ENCODE peak calls at places on chromosomes 2 and 18, in eight cellular contexts. One of them, this sample, is unnamed.

GRCh38 chr2:180871649-180872048 is 108.8 kb upstream of the UBE2E3 start:
- DNase-seq in lower lobe of right lung: no peak
- DNase-seq in psoas muscle: no peak
- DNase-seq in heart right ventricle: no peak
- DNase-seq in neural progenitor cell: no peak
- DNase-seq in GM12878: no peak
- DNase-seq in left lung: no peak
- DNase-seq in tibial nerve: no peak
- DNase-seq in this sample: no peak

GRCh38 chr2:192655916-192656315 is 461.2 kb upstream of the TMEFF2 start:
- DNase-seq in lower lobe of right lung: no peak
- DNase-seq in psoas muscle: no peak
- DNase-seq in heart right ventricle: no peak
- DNase-seq in neural progenitor cell: no peak
- DNase-seq in GM12878: no peak
- DNase-seq in left lung: no peak
- DNase-seq in tibial nerve: no peak
- DNase-seq in this sample: no peak

GRCh38 chr2:242098445-242099128 is 229.1 kb downstream of the RTP5 start:
- DNase-seq in lower lobe of right lung: no peak
- DNase-seq in psoas muscle: no peak
- DNase-seq in heart right ventricle: no peak
- DNase-seq in neural progenitor cell: no peak
- DNase-seq in GM12878: peak; percentile 40
- DNase-seq in left lung: no peak
- DNase-seq in tibial nerve: no peak
- DNase-seq in this sample: no peak

GRCh38 chr2:197184959-197185586 is 125.5 kb downstream of the ANKRD44 start:
- DNase-seq in lower lobe of right lung: peak; percentile 65
- DNase-seq in psoas muscle: peak; percentile 83
- DNase-seq in heart right ventricle: peak; percentile 87
- DNase-seq in neural progenitor cell: peak; percentile 81
- DNase-seq in GM12878: no peak
- DNase-seq in left lung: peak; percentile 58
- DNase-seq in tibial nerve: no peak
- DNase-seq in this sample: no peak

GRCh38 chr2:220302756-220303155 is 675.3 kb downstream of the SLC4A3 start:
- DNase-seq in lower lobe of right lung: no peak
- DNase-seq in psoas muscle: no peak
- DNase-seq in heart right ventricle: no peak
- DNase-seq in neural progenitor cell: no peak
- DNase-seq in GM12878: no peak
- DNase-seq in left lung: no peak
- DNase-seq in tibial nerve: no peak
- DNase-seq in this sample: no peak

GRCh38 chr2:205543937-205544702 is 138.2 kb upstream of the NRP2 start:
- DNase-seq in lower lobe of right lung: no peak
- DNase-seq in psoas muscle: no peak
- DNase-seq in heart right ventricle: no peak
- DNase-seq in neural progenitor cell: no peak
- DNase-seq in GM12878: no peak
- DNase-seq in left lung: no peak
- DNase-seq in tibial nerve: no peak
- DNase-seq in this sample: no peak

GRCh38 chr2:199261221-199261620 is 196.5 kb downstream of the SATB2 start:
- DNase-seq in lower lobe of right lung: no peak
- DNase-seq in psoas muscle: no peak
- DNase-seq in heart right ventricle: no peak
- DNase-seq in neural progenitor cell: peak; percentile 3
- DNase-seq in GM12878: no peak
- DNase-seq in left lung: no peak
- DNase-seq in tibial nerve: no peak
- DNase-seq in this sample: no peak

GRCh38 chr18:48546411-48546810 is 7.6 kb downstream of the CTIF start:
- DNase-seq in lower lobe of right lung: no peak
- DNase-seq in psoas muscle: no peak
- DNase-seq in heart right ventricle: no peak
- DNase-seq in neural progenitor cell: peak; percentile 48
- DNase-seq in GM12878: no peak
- DNase-seq in left lung: no peak
- DNase-seq in tibial nerve: no peak
- DNase-seq in this sample: no peak

GRCh38 chr2:15146960-15147359 is 414.2 kb downstream of the NBAS start:
- DNase-seq in lower lobe of right lung: no peak
- DNase-seq in psoas muscle: no peak
- DNase-seq in heart right ventricle: no peak
- DNase-seq in neural progenitor cell: no peak
- DNase-seq in GM12878: no peak
- DNase-seq in left lung: no peak
- DNase-seq in tibial nerve: no peak
- DNase-seq in this sample: no peak

GRCh38 chr2:208335-208734 is 55.5 kb downstream of the SH3YL1 start:
- DNase-seq in lower lobe of right lung: no peak
- DNase-seq in psoas muscle: no peak
- DNase-seq in heart right ventricle: no peak
- DNase-seq in neural progenitor cell: no peak
- DNase-seq in GM12878: no peak
- DNase-seq in left lung: no peak
- DNase-seq in tibial nerve: no peak
- DNase-seq in this sample: no peak

GRCh38 chr2:20145497-20146193 is 79.3 kb downstream of the SDC1 start:
- DNase-seq in lower lobe of right lung: no peak
- DNase-seq in psoas muscle: no peak
- DNase-seq in heart right ventricle: no peak
- DNase-seq in neural progenitor cell: no peak
- DNase-seq in GM12878: peak; percentile 68
- DNase-seq in left lung: no peak
- DNase-seq in tibial nerve: no peak
- DNase-seq in this sample: peak; percentile 49

GRCh38 chr18:48841381-48842258 is 109.1 kb downstream of the SMAD7 start:
- DNase-seq in lower lobe of right lung: peak; percentile 88
- DNase-seq in psoas muscle: peak; percentile 53
- DNase-seq in heart right ventricle: peak; percentile 58
- DNase-seq in neural progenitor cell: no peak
- DNase-seq in GM12878: no peak
- DNase-seq in left lung: peak; percentile 87
- DNase-seq in tibial nerve: no peak
- DNase-seq in this sample: no peak

GRCh38 chr2:156132941-156133340 is 199.6 kb downstream of the NR4A2 start:
- DNase-seq in lower lobe of right lung: no peak
- DNase-seq in psoas muscle: no peak
- DNase-seq in heart right ventricle: no peak
- DNase-seq in neural progenitor cell: no peak
- DNase-seq in GM12878: no peak
- DNase-seq in left lung: no peak
- DNase-seq in tibial nerve: no peak
- DNase-seq in this sample: no peak

GRCh38 chr2:192004188-192004963 is 157.5 kb upstream of the CAVIN2 start:
- DNase-seq in lower lobe of right lung: no peak
- DNase-seq in psoas muscle: no peak
- DNase-seq in heart right ventricle: no peak
- DNase-seq in neural progenitor cell: no peak
- DNase-seq in GM12878: peak; percentile 40
- DNase-seq in left lung: no peak
- DNase-seq in tibial nerve: no peak
- DNase-seq in this sample: no peak

GRCh38 chr2:196854629-196855028 is 45.5 kb upstream of the C2orf66 start:
- DNase-seq in lower lobe of right lung: no peak
- DNase-seq in psoas muscle: no peak
- DNase-seq in heart right ventricle: no peak
- DNase-seq in neural progenitor cell: no peak
- DNase-seq in GM12878: no peak
- DNase-seq in left lung: no peak
- DNase-seq in tibial nerve: no peak
- DNase-seq in this sample: no peak

GRCh38 chr2:120686511-120687168 is 49.0 kb upstream of the GLI2 start:
- DNase-seq in lower lobe of right lung: no peak
- DNase-seq in psoas muscle: no peak
- DNase-seq in heart right ventricle: no peak
- DNase-seq in neural progenitor cell: no peak
- DNase-seq in GM12878: no peak
- DNase-seq in left lung: no peak
- DNase-seq in tibial nerve: no peak
- DNase-seq in this sample: no peak

GRCh38 chr2:197134206-197134605 is 176.4 kb downstream of the ANKRD44 start:
- DNase-seq in lower lobe of right lung: no peak
- DNase-seq in psoas muscle: no peak
- DNase-seq in heart right ventricle: no peak
- DNase-seq in neural progenitor cell: no peak
- DNase-seq in GM12878: no peak
- DNase-seq in left lung: no peak
- DNase-seq in tibial nerve: no peak
- DNase-seq in this sample: no peak

GRCh38 chr2:164810843-164811242 is 30.8 kb downstream of the COBLL1 start:
- DNase-seq in lower lobe of right lung: no peak
- DNase-seq in psoas muscle: no peak
- DNase-seq in heart right ventricle: no peak
- DNase-seq in neural progenitor cell: no peak
- DNase-seq in GM12878: no peak
- DNase-seq in left lung: no peak
- DNase-seq in tibial nerve: no peak
- DNase-seq in this sample: no peak

GRCh38 chr2:21362101-21362500 is 238.3 kb downstream of the TDRD15 start:
- DNase-seq in lower lobe of right lung: no peak
- DNase-seq in psoas muscle: no peak
- DNase-seq in heart right ventricle: no peak
- DNase-seq in neural progenitor cell: no peak
- DNase-seq in GM12878: no peak
- DNase-seq in left lung: no peak
- DNase-seq in tibial nerve: no peak
- DNase-seq in this sample: no peak

GRCh38 chr2:191230174-191230573 is 15.0 kb upstream of the MYO1B start:
- DNase-seq in lower lobe of right lung: no peak
- DNase-seq in psoas muscle: no peak
- DNase-seq in heart right ventricle: no peak
- DNase-seq in neural progenitor cell: no peak
- DNase-seq in GM12878: no peak
- DNase-seq in left lung: no peak
- DNase-seq in tibial nerve: no peak
- DNase-seq in this sample: no peak

DNA sequence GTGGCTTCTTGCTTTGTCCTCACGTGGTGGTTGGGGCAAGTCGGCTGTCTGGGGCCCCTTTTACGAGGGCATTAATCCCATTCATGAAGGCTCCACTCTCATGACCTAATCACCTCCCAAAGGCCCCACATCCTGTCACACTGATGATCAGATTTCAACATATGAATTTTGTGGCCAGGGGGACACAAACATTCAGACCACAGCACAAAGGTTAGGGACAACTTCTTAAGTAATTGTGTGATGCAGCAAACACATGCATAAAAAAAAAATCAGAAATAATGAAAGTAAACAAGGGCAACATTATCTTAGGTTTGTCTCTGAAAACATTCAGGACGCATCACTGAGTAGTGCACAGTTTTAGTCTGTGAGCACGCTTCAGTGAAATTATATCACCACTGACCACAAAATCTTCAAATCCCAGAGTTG is 54.2 kb upstream of the FRZB start:
- DNase-seq in lower lobe of right lung: no peak
- DNase-seq in psoas muscle: no peak
- DNase-seq in heart right ventricle: no peak
- DNase-seq in neural progenitor cell: no peak
- DNase-seq in GM12878: no peak
- DNase-seq in left lung: no peak
- DNase-seq in tibial nerve: no peak
- DNase-seq in this sample: no peak
- H3K27ac ChIP-seq in lower lobe of right lung: no peak overlapping the region
- H3K27ac ChIP-seq in psoas muscle: peak overlapping the region; percentile 20
- H3K27ac ChIP-seq in heart right ventricle: no peak overlapping the region
- H3K27ac ChIP-seq in neural progenitor cell: no peak overlapping the region
- H3K27ac ChIP-seq in GM12878: peak overlapping the region; percentile 6
- H3K27ac ChIP-seq in left lung: no peak overlapping the region
- H3K27ac ChIP-seq in tibial nerve: no peak overlapping the region
- H3K27ac ChIP-seq in this sample: no peak overlapping the region

GRCh38 chr2:169089182-169089581 is 19.8 kb downstream of the DHRS9 start:
- DNase-seq in lower lobe of right lung: no peak
- DNase-seq in psoas muscle: no peak
- DNase-seq in heart right ventricle: no peak
- DNase-seq in neural progenitor cell: no peak
- DNase-seq in GM12878: no peak
- DNase-seq in left lung: no peak
- DNase-seq in tibial nerve: no peak
- DNase-seq in this sample: no peak

GRCh38 chr2:169087757-169088379 is 18.5 kb downstream of the DHRS9 start:
- DNase-seq in lower lobe of right lung: no peak
- DNase-seq in psoas muscle: no peak
- DNase-seq in heart right ventricle: no peak
- DNase-seq in neural progenitor cell: no peak
- DNase-seq in GM12878: no peak
- DNase-seq in left lung: no peak
- DNase-seq in tibial nerve: no peak
- DNase-seq in this sample: no peak

GRCh38 chr2:169091256-169091655 is 21.9 kb downstream of the DHRS9 start:
- DNase-seq in lower lobe of right lung: no peak
- DNase-seq in psoas muscle: no peak
- DNase-seq in heart right ventricle: no peak
- DNase-seq in neural progenitor cell: no peak
- DNase-seq in GM12878: no peak
- DNase-seq in left lung: no peak
- DNase-seq in tibial nerve: no peak
- DNase-seq in this sample: no peak

GRCh38 chr2:169091761-169092523 is 22.6 kb downstream of the DHRS9 start:
- DNase-seq in lower lobe of right lung: peak; percentile 64
- DNase-seq in psoas muscle: no peak
- DNase-seq in heart right ventricle: no peak
- DNase-seq in neural progenitor cell: no peak
- DNase-seq in GM12878: no peak
- DNase-seq in left lung: peak; percentile 72
- DNase-seq in tibial nerve: peak; percentile 33
- DNase-seq in this sample: peak; percentile 75

GRCh38 chr2:169090133-169090820 is 20.9 kb downstream of the DHRS9 start:
- DNase-seq in lower lobe of right lung: no peak
- DNase-seq in psoas muscle: no peak
- DNase-seq in heart right ventricle: no peak
- DNase-seq in neural progenitor cell: no peak
- DNase-seq in GM12878: no peak
- DNase-seq in left lung: no peak
- DNase-seq in tibial nerve: no peak
- DNase-seq in this sample: no peak
- H3K4me3 ChIP-seq in lower lobe of right lung: no peak overlapping the region
- H3K4me3 ChIP-seq in psoas muscle: no peak overlapping the region
- H3K4me3 ChIP-seq in heart right ventricle: no peak overlapping the region
- H3K4me3 ChIP-seq in neural progenitor cell: no peak overlapping the region
- H3K4me3 ChIP-seq in GM12878: no peak overlapping the region
- H3K4me3 ChIP-seq in left lung: no peak overlapping the region
- H3K4me3 ChIP-seq in tibial nerve: no peak overlapping the region
- H3K4me3 ChIP-seq in this sample: no peak overlapping the region

GRCh38 chr2:168212167-168212566 is 35.2 kb downstream of the STK39 start:
- DNase-seq in lower lobe of right lung: no peak
- DNase-seq in psoas muscle: no peak
- DNase-seq in heart right ventricle: no peak
- DNase-seq in neural progenitor cell: no peak
- DNase-seq in GM12878: no peak
- DNase-seq in left lung: no peak
- DNase-seq in tibial nerve: no peak
- DNase-seq in this sample: no peak
- H3K27ac ChIP-seq in lower lobe of right lung: peak overlapping the region; percentile 42
- H3K27ac ChIP-seq in psoas muscle: no peak overlapping the region
- H3K27ac ChIP-seq in heart right ventricle: no peak overlapping the region
- H3K27ac ChIP-seq in neural progenitor cell: no peak overlapping the region
- H3K27ac ChIP-seq in GM12878: no peak overlapping the region
- H3K27ac ChIP-seq in left lung: peak overlapping the region; percentile 64
- H3K27ac ChIP-seq in tibial nerve: no peak overlapping the region
- H3K27ac ChIP-seq in this sample: peak overlapping the region; percentile 75

GRCh38 chr2:225040862-225041209 is 1.4 kb downstream of the DOCK10 start:
- DNase-seq in lower lobe of right lung: no peak
- DNase-seq in psoas muscle: no peak
- DNase-seq in heart right ventricle: no peak
- DNase-seq in neural progenitor cell: peak; percentile 7
- DNase-seq in GM12878: no peak
- DNase-seq in left lung: no peak
- DNase-seq in tibial nerve: no peak
- DNase-seq in this sample: no peak
- H3K4me3 ChIP-seq in lower lobe of right lung: peak overlapping the region; percentile 74
- H3K4me3 ChIP-seq in psoas muscle: peak overlapping the region; percentile 77
- H3K4me3 ChIP-seq in heart right ventricle: peak overlapping the region; percentile 52
- H3K4me3 ChIP-seq in neural progenitor cell: peak overlapping the region; percentile 69
- H3K4me3 ChIP-seq in GM12878: peak overlapping the region; percentile 92
- H3K4me3 ChIP-seq in left lung: peak overlapping the region; percentile 45
- H3K4me3 ChIP-seq in tibial nerve: peak overlapping the region; percentile 67
- H3K4me3 ChIP-seq in this sample: no peak overlapping the region

This sample was measured in RWPE2.